ENCODE peak calls at places on chromosomes 2 and 18, in six cellular contexts. One of them, this sample, is unnamed.

GRCh38 chr2:209960676-209961630 is 41.5 kb upstream of the RPE start:
- DNase-seq in K562: peak; percentile 20
- DNase-seq in heart left ventricle: peak; percentile 31
- DNase-seq in breast epithelium: no peak
- DNase-seq in lower leg skin: no peak
- DNase-seq in IMR-90: peak; percentile 37
- DNase-seq in this sample: no peak

GRCh38 chr2:153622285-153622684 is 143.7 kb upstream of the RPRM start:
- DNase-seq in heart left ventricle: no peak
- DNase-seq in IMR-90: no peak
- DNase-seq in lower leg skin: no peak
- DNase-seq in breast epithelium: no peak
- DNase-seq in K562: no peak
- DNase-seq in this sample: no peak

GRCh38 chr2:64359176-64359891 is 94.6 kb upstream of the LGALSL start:
- DNase-seq in breast epithelium: no peak
- DNase-seq in lower leg skin: peak; percentile 58
- DNase-seq in IMR-90: no peak
- DNase-seq in heart left ventricle: no peak
- DNase-seq in K562: no peak
- DNase-seq in this sample: no peak

GRCh38 chr2:9045595-9045994 is 42.1 kb upstream of the MBOAT2 start:
- DNase-seq in K562: no peak
- DNase-seq in breast epithelium: no peak
- DNase-seq in IMR-90: no peak
- DNase-seq in heart left ventricle: no peak
- DNase-seq in lower leg skin: no peak
- DNase-seq in this sample: no peak

GRCh38 chr2:101516833-101517690 is 42.1 kb upstream of the RFX8 start:
- DNase-seq in IMR-90: peak; percentile 94
- DNase-seq in heart left ventricle: no peak
- DNase-seq in K562: no peak
- DNase-seq in lower leg skin: no peak
- DNase-seq in breast epithelium: no peak
- DNase-seq in this sample: no peak

GRCh38 chr2:133109772-133110171 is 439.8 kb upstream of the LYPD1 start:
- DNase-seq in IMR-90: peak; percentile 74
- DNase-seq in breast epithelium: no peak
- DNase-seq in heart left ventricle: no peak
- DNase-seq in K562: no peak
- DNase-seq in lower leg skin: no peak
- DNase-seq in this sample: no peak

GRCh38 chr2:232393556-232393955 is 13.1 kb upstream of the ALPG start:
- DNase-seq in K562: no peak
- DNase-seq in heart left ventricle: no peak
- DNase-seq in breast epithelium: no peak
- DNase-seq in IMR-90: no peak
- DNase-seq in lower leg skin: no peak
- DNase-seq in this sample: no peak

GRCh38 chr18:12580630-12581342 is 77.1 kb downstream of the SPIRE1 start:
- DNase-seq in heart left ventricle: no peak
- DNase-seq in IMR-90: no peak
- DNase-seq in K562: no peak
- DNase-seq in breast epithelium: no peak
- DNase-seq in lower leg skin: no peak
- DNase-seq in this sample: no peak

GRCh38 chr2:97699765-97700444 is 13.5 kb upstream of the ZAP70 start:
- DNase-seq in breast epithelium: no peak
- DNase-seq in K562: peak; percentile 64
- DNase-seq in heart left ventricle: peak; percentile 56
- DNase-seq in IMR-90: peak; percentile 54
- DNase-seq in lower leg skin: peak; percentile 83
- DNase-seq in this sample: peak; percentile 50

GRCh38 chr2:190179754-190180312 is 117.3 kb upstream of the MSTN start:
- DNase-seq in breast epithelium: no peak
- DNase-seq in lower leg skin: peak; percentile 89
- DNase-seq in IMR-90: no peak
- DNase-seq in K562: no peak
- DNase-seq in heart left ventricle: no peak
- DNase-seq in this sample: no peak

GRCh38 chr2:23268467-23269263 is 116.3 kb upstream of the KLHL29 start:
- DNase-seq in lower leg skin: no peak
- DNase-seq in breast epithelium: no peak
- DNase-seq in heart left ventricle: no peak
- DNase-seq in IMR-90: no peak
- DNase-seq in K562: no peak
- DNase-seq in this sample: no peak

GRCh38 chr2:31335921-31336570 is 78.5 kb downstream of the XDH start:
- DNase-seq in K562: no peak
- DNase-seq in lower leg skin: no peak
- DNase-seq in IMR-90: peak; percentile 86
- DNase-seq in breast epithelium: no peak
- DNase-seq in heart left ventricle: no peak
- DNase-seq in this sample: no peak

GRCh38 chr18:50277935-50278334 is 3.4 kb downstream of the MBD1 start:
- DNase-seq in IMR-90: peak; percentile 74
- DNase-seq in lower leg skin: no peak
- DNase-seq in heart left ventricle: no peak
- DNase-seq in K562: no peak
- DNase-seq in breast epithelium: no peak
- DNase-seq in this sample: no peak

GRCh38 chr2:84781942-84782716 is 98.8 kb downstream of the TRABD2A start:
- DNase-seq in heart left ventricle: no peak
- DNase-seq in lower leg skin: no peak
- DNase-seq in K562: no peak
- DNase-seq in breast epithelium: no peak
- DNase-seq in IMR-90: peak; percentile 15
- DNase-seq in this sample: no peak

GRCh38 chr2:46073540-46074018 is 223.6 kb upstream of the EPAS1 start:
- DNase-seq in lower leg skin: no peak
- DNase-seq in breast epithelium: no peak
- DNase-seq in IMR-90: peak; percentile 97
- DNase-seq in K562: no peak
- DNase-seq in heart left ventricle: no peak
- DNase-seq in this sample: no peak

GRCh38 chr2:235934059-235934896 is 233.9 kb downstream of the GBX2 start:
- DNase-seq in K562: no peak
- DNase-seq in lower leg skin: peak; percentile 58
- DNase-seq in heart left ventricle: no peak
- DNase-seq in IMR-90: peak; percentile 50
- DNase-seq in breast epithelium: no peak
- DNase-seq in this sample: no peak

GRCh38 chr18:27750014-27750413 is 426.9 kb downstream of the CDH2 start:
- DNase-seq in heart left ventricle: peak; percentile 31
- DNase-seq in breast epithelium: no peak
- DNase-seq in IMR-90: peak; percentile 28
- DNase-seq in K562: no peak
- DNase-seq in lower leg skin: no peak
- DNase-seq in this sample: no peak

GRCh38 chr18:78518805-78519204 is 460.8 kb upstream of the SALL3 start:
- DNase-seq in breast epithelium: no peak
- DNase-seq in IMR-90: no peak
- DNase-seq in lower leg skin: peak; percentile 77
- DNase-seq in heart left ventricle: no peak
- DNase-seq in K562: no peak
- DNase-seq in this sample: no peak

GRCh38 chr2:241378816-241379215 is 22.7 kb downstream of the FARP2 start:
- DNase-seq in breast epithelium: no peak
- DNase-seq in lower leg skin: no peak
- DNase-seq in IMR-90: peak; percentile 31
- DNase-seq in K562: no peak
- DNase-seq in heart left ventricle: no peak
- DNase-seq in this sample: no peak
- TF ChIP-seq POLR2A in breast epithelium: no peak
- TF ChIP-seq POLR2A in lower leg skin: no peak
- TF ChIP-seq POLR2A in IMR-90: no peak
- TF ChIP-seq POLR2A in K562: no peak
- TF ChIP-seq POLR2A in heart left ventricle: no peak
- TF ChIP-seq POLR2A in this sample: no peak

DNA sequence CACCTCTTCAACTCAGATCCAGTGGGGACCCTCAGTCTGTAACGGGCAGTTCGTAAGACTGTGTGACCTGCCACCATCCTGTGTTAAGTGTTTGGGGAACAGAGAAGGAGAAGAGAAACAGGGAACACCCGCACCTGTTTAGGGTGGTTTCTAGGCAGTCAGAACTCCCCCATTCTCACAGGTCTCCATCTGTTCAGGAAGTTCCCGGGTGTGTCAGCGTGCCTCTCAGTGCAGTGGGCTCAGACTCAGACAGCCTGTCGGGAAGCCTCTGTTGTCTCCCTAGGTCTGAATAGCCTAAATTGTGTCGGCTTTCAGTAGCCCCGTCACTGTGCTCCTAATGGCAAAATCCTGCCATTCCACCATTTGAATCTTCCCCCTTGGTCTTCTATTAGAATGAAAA is 256.6 kb downstream of the LOXHD1 start:
- DNase-seq in lower leg skin: no peak
- DNase-seq in K562: no peak
- DNase-seq in heart left ventricle: no peak
- DNase-seq in IMR-90: no peak
- DNase-seq in breast epithelium: no peak
- DNase-seq in this sample: no peak
- TF ChIP-seq CTCF in lower leg skin: no peak
- TF ChIP-seq CTCF in K562: no peak
- TF ChIP-seq CTCF in heart left ventricle: no peak
- TF ChIP-seq CTCF in IMR-90: no peak
- TF ChIP-seq CTCF in breast epithelium: no peak
- TF ChIP-seq CTCF in this sample: no peak

DNA sequence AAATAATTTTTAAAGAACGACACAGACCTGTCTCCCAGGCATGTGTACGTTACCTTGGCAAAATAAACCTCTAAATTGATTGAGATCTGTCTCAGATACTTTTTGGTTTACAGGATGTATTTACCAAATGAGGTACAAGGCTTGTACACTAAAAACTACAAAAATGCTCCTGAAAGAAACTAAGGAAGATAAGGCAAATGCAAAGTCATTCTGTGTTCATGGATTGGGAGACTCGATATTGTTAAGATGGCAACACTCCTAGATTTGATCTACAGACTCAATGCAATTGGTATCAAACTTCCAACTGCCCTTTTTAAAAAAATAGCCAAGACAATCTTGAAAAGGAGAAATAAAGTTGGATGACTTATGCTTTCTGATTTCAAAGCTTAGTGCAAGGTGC is 11.5 kb upstream of the KCNE4 start:
- DNase-seq in breast epithelium: no peak
- DNase-seq in IMR-90: no peak
- DNase-seq in K562: no peak
- DNase-seq in lower leg skin: no peak
- DNase-seq in heart left ventricle: no peak
- DNase-seq in this sample: no peak
- H3K4me3 ChIP-seq in breast epithelium: no peak overlapping the region
- H3K4me3 ChIP-seq in IMR-90: no peak overlapping the region
- H3K4me3 ChIP-seq in K562: no peak overlapping the region
- H3K4me3 ChIP-seq in lower leg skin: no peak overlapping the region
- H3K4me3 ChIP-seq in heart left ventricle: no peak overlapping the region
- H3K4me3 ChIP-seq in this sample: no peak overlapping the region

GRCh38 chr2:74440378-74441110 is 1.2 kb downstream of the RTKN start:
- DNase-seq in K562: peak; percentile 99
- DNase-seq in IMR-90: peak; percentile 81
- DNase-seq in breast epithelium: peak; percentile 78
- DNase-seq in lower leg skin: peak; percentile 97
- DNase-seq in heart left ventricle: peak; percentile 94
- DNase-seq in this sample: peak; percentile 74

GRCh38 chr2:74441111-74441689 is 537 bp downstream of the RTKN start:
- DNase-seq in lower leg skin: no peak
- DNase-seq in breast epithelium: no peak
- DNase-seq in K562: no peak
- DNase-seq in IMR-90: no peak
- DNase-seq in heart left ventricle: no peak
- DNase-seq in this sample: no peak

GRCh38 chr2:74440005-74440377 is 1.7 kb downstream of the RTKN start:
- DNase-seq in lower leg skin: peak; percentile 92
- DNase-seq in IMR-90: peak; percentile 46
- DNase-seq in breast epithelium: no peak
- DNase-seq in K562: peak; percentile 44
- DNase-seq in heart left ventricle: no peak
- DNase-seq in this sample: peak; percentile 65

GRCh38 chr2:74439373-74440004 is 2.2 kb downstream of the RTKN start:
- DNase-seq in breast epithelium: no peak
- DNase-seq in lower leg skin: no peak
- DNase-seq in K562: no peak
- DNase-seq in IMR-90: no peak
- DNase-seq in heart left ventricle: peak; percentile 89
- DNase-seq in this sample: peak; percentile 12

GRCh38 chr2:74441690-74442482 is at the start of gene RTKN:
- DNase-seq in breast epithelium: peak; percentile 82
- DNase-seq in lower leg skin: peak; percentile 89
- DNase-seq in IMR-90: no peak
- DNase-seq in heart left ventricle: no peak
- DNase-seq in K562: no peak
- DNase-seq in this sample: peak; percentile 62
- TF ChIP-seq POLR2A in breast epithelium: no peak
- TF ChIP-seq POLR2A in lower leg skin: no peak
- TF ChIP-seq POLR2A in IMR-90: no peak
- TF ChIP-seq POLR2A in heart left ventricle: no peak
- TF ChIP-seq POLR2A in K562: no peak
- TF ChIP-seq POLR2A in this sample: no peak

This sample was measured in ovary.